ENCODE peak calls at places on chromosomes 4 and X, in four cellular contexts. M, Q, R and T are unnamed samples.

GRCh38 chr4:127352220-127352619 is 280.5 kb upstream of the INTU start:
- DNase-seq in M (no peak), Q (no peak), R (no peak), T (no peak)

GRCh38 chrX:6159468-6159867 is 69.2 kb downstream of the NLGN4X start:
- DNase-seq in M (no peak), Q (no peak), R (no peak), T (no peak)

GRCh38 chrX:106247162-106247561 is 79.1 kb downstream of the PWWP3B start:
- DNase-seq in M (no peak), Q (no peak), R (no peak), T (no peak)

GRCh38 chrX:63664083-63664482 is 120.9 kb downstream of the ARHGEF9 start:
- DNase-seq in M (no peak), Q (peak), R (no peak), T (no peak)

GRCh38 chrX:154490021-154490413 is 412 bp downstream of the SLC10A3 start:
- DNase-seq in M (no peak), Q (peak), R (peak), T (peak)

GRCh38 chrX:25020391-25021131 is 4.8 kb upstream of the ARX start:
- DNase-seq in M (peak), Q (no peak), R (no peak), T (no peak)

GRCh38 chr4:138184881-138185280 is 57.3 kb downstream of the SLC7A11 start:
- DNase-seq in M (no peak), Q (peak), R (no peak), T (no peak)

GRCh38 chr4:166128452-166128851 is 255.4 kb downstream of the TLL1 start:
- DNase-seq in M (no peak), Q (peak), R (peak), T (no peak)

GRCh38 chr4:21765810-21766407 is 182.7 kb downstream of the KCNIP4 start:
- DNase-seq in M (peak), Q (peak), R (peak), T (no peak)

GRCh38 chr4:138864961-138865720 is 150.4 kb upstream of the NOCT start:
- DNase-seq in M (no peak), Q (no peak), R (no peak), T (no peak)

GRCh38 chr4:11368701-11369115 is 60.0 kb downstream of the HS3ST1 start:
- DNase-seq in M (no peak), Q (no peak), R (no peak), T (no peak)

GRCh38 chr4:110292994-110293744 is 94.8 kb upstream of the ELOVL6 start:
- DNase-seq in M (no peak), Q (no peak), R (peak), T (no peak)

GRCh38 chrX:147912093-147912801 is 528 bp downstream of the FMR1 start:
- DNase-seq in M (peak), Q (peak), R (peak), T (peak)

GRCh38 chr4:20544645-20545044 is 155.6 kb upstream of the PACRGL start:
- DNase-seq in M (peak), Q (peak), R (peak), T (no peak)

GRCh38 chrX:7950865-7951264 is 23.7 kb upstream of the PNPLA4 start:
- DNase-seq in M (no peak), Q (no peak), R (no peak), T (no peak)

GRCh38 chr4:152896819-152897218 is 39.3 kb upstream of the FHDC1 start:
- DNase-seq in M (no peak), Q (peak), R (no peak), T (peak)

GRCh38 chr4:150381671-150382427 is 200.1 kb upstream of the MAB21L2 start:
- DNase-seq in M (no peak), Q (peak), R (no peak), T (peak)

GRCh38 chr4:48334900-48335384 is 6.4 kb upstream of the SLAIN2 start:
- DNase-seq in M (no peak), Q (no peak), R (no peak), T (no peak)

GRCh38 chr4:107666134-107666533 is 53.9 kb downstream of the PAPSS1 start:
- DNase-seq in M (no peak), Q (peak), R (peak), T (no peak)

GRCh38 chr4:71860643-71861042 is 76.8 kb upstream of the GC start:
- DNase-seq in M (no peak), Q (no peak), R (peak), T (peak)

GRCh38 chr4:34720563-34720962 is 1523.8 kb downstream of the ARAP2 start:
- DNase-seq in M (peak), Q (peak), R (peak), T (no peak)

GRCh38 chr4:172750910-172751309 is 417.7 kb upstream of the GALNT7 start:
- DNase-seq in M (no peak), Q (no peak), R (no peak), T (no peak)

GRCh38 chr4:108129226-108129625 is 39.5 kb downstream of the LEF1 start:
- DNase-seq in M (no peak), Q (peak), R (no peak), T (no peak)

GRCh38 chr4:1511441-1512041 is 105.3 kb upstream of the NKX1-1 start:
- DNase-seq in M (no peak), Q (no peak), R (peak), T (no peak)

GRCh38 chrX:130321550-130321949 is 18.2 kb upstream of the SLC25A14 start:
- DNase-seq in M (no peak), Q (no peak), R (no peak), T (no peak)

GRCh38 chr4:186805020-186805820 is 81.6 kb upstream of the FAT1 start:
- DNase-seq in M (no peak), Q (no peak), R (no peak), T (no peak)

GRCh38 chrX:138026211-138026610 is 460.3 kb downstream of the ZIC3 start:
- DNase-seq in M (peak), Q (peak), R (no peak), T (no peak)

GRCh38 chr4:33063238-33063637 is 2343.1 kb downstream of the PCDH7 start:
- DNase-seq in M (no peak), Q (peak), R (peak), T (no peak)